ENCODE peak calls at places on chromosome 12, in five cellular contexts. D is stimulated activated CD8-positive, alpha-beta memory T cell treated with anti-CD3 and anti-CD28 coated beads, Interleukin-7, amount 100 ng/mL, for 24 hours; K is T-helper 1 cell; O is heart right ventricle; L is T-cell. T is an unnamed sample.
A peak's percentile ranks its signal among the peaks of the same experiment; 100 is the strongest.

GRCh38 chr12:84131076-84131475 is 781.5 kb downstream of the SLC6A15 start:
- DNase-seq in D (no peak), K (no peak), O (no peak), L (no peak), T (no peak)

GRCh38 chr12:94109154-94109553 is 39.2 kb upstream of the PLXNC1 start:
- DNase-seq in D (no peak), K (no peak), O (no peak), L (no peak), T (no peak)

GRCh38 chr12:104752016-104752415 is 206.1 kb downstream of the SLC41A2 start:
- DNase-seq in D (no peak), K (no peak), O (no peak), L (no peak), T (no peak)

GRCh38 chr12:124142395-124143005 is 152.4 kb upstream of the RFLNA start:
- DNase-seq in D (no peak), K (no peak), O (no peak), L (no peak), T (no peak)

GRCh38 chr12:12357697-12358476 is 1.0 kb downstream of the BORCS5 start:
- DNase-seq in D (no peak), K (no peak), O (no peak), L (no peak), T (no peak)

GRCh38 chr12:124463341-124463861 is 104.0 kb downstream of the NCOR2 start:
- DNase-seq in D (no peak), K (no peak), O (no peak), L (no peak), T (no peak)

GRCh38 chr12:95096852-95097251 is 23.4 kb upstream of the NR2C1 start:
- DNase-seq in D (no peak), K (no peak), O (no peak), L (no peak), T (no peak)

GRCh38 chr12:4027412-4027811 is 154.2 kb upstream of the PARP11 start:
- DNase-seq in D (peak; percentile 31), K (peak; percentile 40), O (no peak), L (peak; percentile 54), T (peak; percentile 29)

GRCh38 chr12:47080725-47081502 is 1.2 kb upstream of the AMIGO2 start:
- DNase-seq in D (peak; percentile 37), K (peak; percentile 34), O (peak; percentile 40), L (peak; percentile 19), T (peak; percentile 29)

GRCh38 chr12:132163041-132163910 is 19.0 kb downstream of the NOC4L start:
- DNase-seq in D (no peak), K (no peak), O (no peak), L (no peak), T (no peak)

GRCh38 chr12:3313655-3314305 is 177.2 kb upstream of the PRMT8 start:
- DNase-seq in D (no peak), K (no peak), O (no peak), L (no peak), T (peak; percentile 9)

GRCh38 chr12:121176826-121177529 is 33.0 kb upstream of the P2RX4 start:
- DNase-seq in D (no peak), K (no peak), O (no peak), L (no peak), T (no peak)

GRCh38 chr12:20527396-20528154 is 159.2 kb downstream of the PDE3A start:
- DNase-seq in D (no peak), K (no peak), O (no peak), L (no peak), T (no peak)

GRCh38 chr12:52045794-52046199 is 5.4 kb upstream of the NR4A1 start:
- DNase-seq in D (no peak), K (no peak), O (peak; percentile 70), L (no peak), T (no peak)

GRCh38 chr12:117030187-117030896 is 68.9 kb downstream of the TESC start:
- DNase-seq in D (no peak), K (no peak), O (no peak), L (no peak), T (no peak)

GRCh38 chr12:92185052-92185451 is 39.4 kb upstream of the BTG1 start:
- DNase-seq in D (no peak), K (no peak), O (no peak), L (no peak), T (no peak)

GRCh38 chr12:4908694-4909396 is 860 bp upstream of the KCNA1 start:
- DNase-seq in D (no peak), K (no peak), O (no peak), L (no peak), T (no peak)

GRCh38 chr12:70178038-70178437 is 65.2 kb upstream of the CNOT2 start:
- DNase-seq in D (no peak), K (no peak), O (no peak), L (no peak), T (no peak)

GRCh38 chr12:13171921-13172859 is 24.3 kb upstream of the EMP1 start:
- DNase-seq in D (no peak), K (no peak), O (no peak), L (no peak), T (no peak)

GRCh38 chr12:26817183-26817591 is 15.8 kb downstream of the ITPR2 start:
- DNase-seq in D (no peak), K (no peak), O (no peak), L (no peak), T (no peak)

GRCh38 chr12:109637341-109637740 is 63.7 kb downstream of the MVK start:
- DNase-seq in D (no peak), K (no peak), O (no peak), L (no peak), T (no peak)

GRCh38 chr12:26751179-26751578 is 81.8 kb downstream of the ITPR2 start:
- DNase-seq in D (no peak), K (no peak), O (no peak), L (no peak), T (no peak)

GRCh38 chr12:13724136-13724535 is 257.3 kb downstream of the GRIN2B start:
- DNase-seq in D (no peak), K (no peak), O (no peak), L (no peak), T (no peak)

T was measured in effector memory CD8-positive, alpha-beta T cell.